ENCODE peak calls at places on chromosomes 7 and 10, in seven cellular contexts. B is activated gamma-delta T cell treated with Interleukin-2 at 50 U/mL for 16 hours, K is mammary epithelial cell, H is GM13976, Y is H54, O is chondrocyte, L is lower lobe of right lung. D is an unnamed sample.

GRCh38 chr10:17544465-17544864 is 72.7 kb downstream of the HACD1 start:
- DNase-seq in B (no peak), K (no peak), H (no peak), Y (no peak), O (no peak), L (no peak), D (no peak)

GRCh38 chr10:4527281-4527960 is 298.6 kb upstream of the AKR1E2 start:
- DNase-seq in B (no peak), K (peak; percentile 75), H (no peak), Y (no peak), O (no peak), L (no peak), D (peak; percentile 87)

GRCh38 chr7:152733286-152733934 is 26.1 kb upstream of the ACTR3B start:
- DNase-seq in B (no peak), K (peak; percentile 26), H (no peak), Y (no peak), O (no peak), L (no peak), D (no peak)

GRCh38 chr7:26372211-26372610 is 80.5 kb downstream of the SNX10 start:
- DNase-seq in B (no peak), K (no peak), H (no peak), Y (no peak), O (no peak), L (no peak), D (no peak)

GRCh38 chr10:71584461-71584860 is 135.1 kb downstream of the C10orf105 start:
- DNase-seq in B (no peak), K (no peak), H (no peak), Y (no peak), O (no peak), L (no peak), D (no peak)

GRCh38 chr7:608361-608760 is 88.7 kb upstream of the PDGFA start:
- DNase-seq in B (no peak), K (no peak), H (no peak), Y (no peak), O (peak; percentile 6), L (no peak), D (no peak)

GRCh38 chr7:27173412-27174076 is 576 bp downstream of the HOXA10 start:
- DNase-seq in B (no peak), K (no peak), H (no peak), Y (peak; percentile 97), O (peak; percentile 66), L (peak; percentile 48), D (no peak)

GRCh38 chr7:130492519-130493274 is 812 bp downstream of the MEST start:
- DNase-seq in B (no peak), K (no peak), H (no peak), Y (no peak), O (no peak), L (no peak), D (no peak)

GRCh38 chr7:96380111-96380512 is 58.2 kb upstream of the SLC25A13 start:
- DNase-seq in B (no peak), K (no peak), H (no peak), Y (no peak), O (no peak), L (no peak), D (no peak)

GRCh38 chr7:40311307-40311706 is 176.5 kb downstream of the SUGCT start:
- DNase-seq in B (no peak), K (no peak), H (peak; percentile 37), Y (no peak), O (no peak), L (no peak), D (no peak)

GRCh38 chr10:3803295-3803883 is 18.4 kb upstream of the KLF6 start:
- DNase-seq in B (no peak), K (peak; percentile 73), H (no peak), Y (no peak), O (no peak), L (no peak), D (peak; percentile 26)

GRCh38 chr7:30459591-30460245 is 18.9 kb downstream of the NOD1 start:
- DNase-seq in B (no peak), K (no peak), H (no peak), Y (peak; percentile 84), O (no peak), L (no peak), D (no peak)

GRCh38 chr7:29412912-29413311 is 150.7 kb upstream of the PRR15 start:
- DNase-seq in B (no peak), K (no peak), H (no peak), Y (no peak), O (no peak), L (no peak), D (no peak)

GRCh38 chr7:149381245-149381644 is 79.6 kb downstream of the ZNF777 start:
- DNase-seq in B (no peak), K (no peak), H (no peak), Y (no peak), O (no peak), L (no peak), D (no peak)

GRCh38 chr7:31648288-31648687 is 38.7 kb upstream of the PPP1R17 start:
- DNase-seq in B (no peak), K (no peak), H (no peak), Y (no peak), O (no peak), L (no peak), D (no peak)

GRCh38 chr10:22997102-22997501 is 69.2 kb downstream of the ARMC3 start:
- DNase-seq in B (no peak), K (peak; percentile 16), H (no peak), Y (no peak), O (no peak), L (no peak), D (no peak)

GRCh38 chr7:128106840-128107239 is 75.6 kb upstream of the LRRC4 start:
- DNase-seq in B (no peak), K (no peak), H (no peak), Y (no peak), O (no peak), L (no peak), D (no peak)